ENCODE peak calls at places on chromosomes 2 and 18, in eight cellular contexts. Y is IMR-90, U is GM23338, N is neural progenitor cell, G is left ventricle myocardium inferior, I is SK-N-SH, B is right lobe of liver, D is heart right ventricle. S is an unnamed sample.

GRCh38 chr2:44753552-44754285 is 187.8 kb upstream of the SIX3 start:
- DNase-seq in Y (no peak), U (no peak), N (no peak), G (no peak), I (peak; percentile 58), B (no peak), D (no peak), S (peak; percentile 39)

GRCh38 chr18:13813271-13813849 is 10.6 kb upstream of the MC5R start:
- DNase-seq in Y (peak; percentile 51), U (peak; percentile 82), N (peak; percentile 78), G (peak; percentile 38), I (peak; percentile 77), B (no peak), D (peak; percentile 29), S (peak; percentile 67)

GRCh38 chr2:181683518-181684453 is 3.5 kb upstream of the NEUROD1 start:
- DNase-seq in Y (peak; percentile 18), U (peak; percentile 85), N (peak; percentile 95), G (no peak), I (peak; percentile 92), B (peak; percentile 38), D (no peak), S (peak; percentile 93)

GRCh38 chr2:222927600-222927999 is 66.8 kb downstream of the ACSL3 start:
- DNase-seq in Y (no peak), U (no peak), N (no peak), G (no peak), I (no peak), B (no peak), D (no peak), S (no peak)

GRCh38 chr2:145016711-145017110 is 496.8 kb upstream of the ZEB2 start:
- DNase-seq in Y (no peak), U (no peak), N (no peak), G (no peak), I (no peak), B (no peak), D (no peak), S (no peak)

GRCh38 chr18:70991577-70991976 is 702.7 kb downstream of the SOCS6 start:
- DNase-seq in Y (peak; percentile 43), U (no peak), N (no peak), G (no peak), I (no peak), B (no peak), D (no peak), S (no peak)

GRCh38 chr18:35161934-35162333 is 78.9 kb upstream of the ZNF397 start:
- DNase-seq in Y (no peak), U (no peak), N (no peak), G (no peak), I (no peak), B (no peak), D (no peak), S (no peak)

GRCh38 chr2:81658227-81658626 is 1353.7 kb upstream of the LRRTM1 start:
- DNase-seq in Y (peak; percentile 15), U (no peak), N (no peak), G (no peak), I (no peak), B (no peak), D (no peak), S (no peak)

GRCh38 chr2:232375164-232375563 is 3.4 kb upstream of the ALPP start:
- DNase-seq in Y (no peak), U (peak; percentile 30), N (no peak), G (no peak), I (no peak), B (no peak), D (no peak), S (no peak)

GRCh38 chr2:128347701-128348504 is 29.2 kb upstream of the HS6ST1 start:
- DNase-seq in Y (peak; percentile 23), U (no peak), N (peak; percentile 27), G (peak; percentile 75), I (peak; percentile 85), B (peak; percentile 58), D (peak; percentile 77), S (no peak)

GRCh38 chr18:12336887-12337286 is 28.8 kb downstream of the TUBB6 start:
- DNase-seq in Y (peak; percentile 67), U (peak; percentile 57), N (no peak), G (no peak), I (no peak), B (no peak), D (no peak), S (no peak)

GRCh38 chr2:156845806-156846558 is 409.8 kb downstream of the GPD2 start:
- DNase-seq in Y (peak; percentile 49), U (peak; percentile 11), N (no peak), G (no peak), I (no peak), B (no peak), D (no peak), S (no peak)

GRCh38 chr2:39546937-39547336 is 109.9 kb upstream of the MAP4K3 start:
- DNase-seq in Y (peak; percentile 42), U (no peak), N (no peak), G (no peak), I (no peak), B (no peak), D (no peak), S (no peak)

GRCh38 chr2:60450488-60450887 is 103.0 kb downstream of the BCL11A start:
- DNase-seq in Y (no peak), U (no peak), N (no peak), G (no peak), I (no peak), B (no peak), D (no peak), S (no peak)

GRCh38 chr2:209525834-209526281 is 102.0 kb downstream of the MAP2 start:
- DNase-seq in Y (peak; percentile 94), U (no peak), N (no peak), G (no peak), I (no peak), B (no peak), D (no peak), S (no peak)

GRCh38 chr18:12630136-12630535 is 27.8 kb downstream of the SPIRE1 start:
- DNase-seq in Y (peak; percentile 88), U (no peak), N (no peak), G (no peak), I (no peak), B (no peak), D (no peak), S (no peak)

GRCh38 chr2:203565076-203565475 is 30.0 kb upstream of the RAPH1 start:
- DNase-seq in Y (no peak), U (no peak), N (no peak), G (no peak), I (peak; percentile 28), B (no peak), D (no peak), S (no peak)

GRCh38 chr2:8289111-8289510 is 392.7 kb upstream of the ID2 start:
- DNase-seq in Y (no peak), U (no peak), N (no peak), G (no peak), I (no peak), B (no peak), D (no peak), S (no peak)

GRCh38 chr2:113058998-113059960 is at the start of gene IL36RN:
- DNase-seq in Y (no peak), U (no peak), N (no peak), G (no peak), I (no peak), B (no peak), D (no peak), S (no peak)

GRCh38 chr2:75716406-75716805 is 5.7 kb upstream of the GCFC2 start:
- DNase-seq in Y (no peak), U (no peak), N (no peak), G (no peak), I (no peak), B (no peak), D (no peak), S (no peak)
- TF ChIP-seq CTCF in Y (peak; percentile 16), U (no peak), N (no peak), G (no peak), I (peak; percentile 18), B (peak; percentile 9), D (no peak), S (no peak)

GRCh38 chr2:106366145-106366544 is 102.1 kb downstream of the RGPD3 start:
- DNase-seq in Y (no peak), U (no peak), N (no peak), G (no peak), I (no peak), B (no peak), D (no peak), S (peak; percentile 74)
- H3K4me3 ChIP-seq in Y (no peak overlapping the region), U (no peak overlapping the region), N (no peak overlapping the region), G (no peak overlapping the region), I (no peak overlapping the region), B (no peak overlapping the region), D (no peak overlapping the region), S (no peak overlapping the region)

GRCh38 chr2:126661001-126661400 is 5.0 kb downstream of the GYPC start:
- DNase-seq in Y (no peak), U (no peak), N (no peak), G (no peak), I (no peak), B (no peak), D (no peak), S (no peak)

GRCh38 chr2:126661702-126662465 is 5.9 kb downstream of the GYPC start:
- DNase-seq in Y (no peak), U (no peak), N (no peak), G (no peak), I (no peak), B (no peak), D (no peak), S (no peak)

GRCh38 chr2:126663184-126663963 is 7.4 kb downstream of the GYPC start:
- DNase-seq in Y (no peak), U (no peak), N (no peak), G (no peak), I (no peak), B (no peak), D (no peak), S (no peak)

GRCh38 chr2:126664234-126664633 is 8.3 kb downstream of the GYPC start:
- DNase-seq in Y (no peak), U (no peak), N (no peak), G (no peak), I (no peak), B (no peak), D (no peak), S (no peak)

DNA sequence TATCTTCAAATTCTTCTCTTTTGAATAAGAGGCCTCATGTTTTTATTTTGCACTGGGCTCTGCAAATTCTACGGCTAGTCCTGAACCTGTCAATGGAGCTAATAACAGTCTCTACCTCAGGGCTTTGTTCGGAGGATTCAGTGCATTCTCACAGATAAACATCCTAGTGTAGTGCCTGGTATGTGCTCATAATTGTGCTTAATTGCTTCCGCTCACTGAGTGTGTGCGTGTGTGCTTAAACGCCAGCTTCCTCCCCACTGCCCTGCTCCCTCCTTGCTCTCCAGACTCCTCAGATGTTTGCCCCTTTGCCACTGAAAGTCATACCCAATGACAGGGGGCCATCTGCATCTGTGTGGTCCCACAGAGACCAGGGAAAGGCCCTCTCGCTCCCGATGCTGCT is 6.7 kb downstream of the GYPC start:
- DNase-seq in Y (no peak), U (no peak), N (no peak), G (no peak), I (no peak), B (no peak), D (no peak), S (no peak)
- H3K27ac ChIP-seq in Y (no peak overlapping the region), U (no peak overlapping the region), N (no peak overlapping the region), G (peak overlapping the region; percentile 98), I (no peak overlapping the region), B (peak overlapping the region; percentile 18), D (no peak overlapping the region), S (no peak overlapping the region)

DNA sequence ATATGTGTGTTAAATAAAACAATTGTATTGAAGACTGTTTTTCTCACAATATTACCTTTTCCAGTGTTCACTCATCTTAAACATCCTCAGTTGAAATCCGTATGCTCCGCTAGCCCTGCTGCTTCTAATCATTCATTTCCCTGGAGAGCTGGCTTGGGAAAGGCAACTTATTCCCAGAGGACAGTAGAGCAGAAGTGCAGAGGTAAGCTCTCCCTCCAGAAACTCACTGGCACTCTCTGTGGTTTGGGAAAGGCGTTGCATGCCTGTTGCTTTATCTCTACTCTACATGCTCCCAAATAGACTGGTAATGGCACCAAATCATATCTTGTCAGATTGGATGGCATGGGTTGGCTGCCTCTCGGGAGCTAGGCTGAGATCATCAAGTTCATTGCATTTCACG is 117.1 kb upstream of the BOD1L2 start:
- DNase-seq in Y (no peak), U (peak; percentile 72), N (peak; percentile 42), G (no peak), I (no peak), B (no peak), D (no peak), S (peak; percentile 38)
- TF ChIP-seq CTCF in Y (peak; percentile 8), U (peak; percentile 64), N (peak; percentile 44), G (no peak), I (no peak), B (peak; percentile 4), D (no peak), S (peak; percentile 75)

S was measured in WERI-Rb-1.